ENCODE peak calls at places on chromosome 4, in nine cellular contexts. N, X, Q, G, A, S, M, Z and B are unnamed samples.

GRCh38 chr4:113968473-113968872 is 11.0 kb downstream of the ARSJ start:
- DNase-seq in N (no peak), X (no peak), Q (no peak), G (no peak), A (no peak), S (no peak), M (no peak), Z (no peak), B (no peak)

GRCh38 chr4:160745126-160745525 is 1418.7 kb downstream of the FSTL5 start:
- DNase-seq in N (no peak), X (no peak), Q (no peak), G (no peak), A (no peak), S (no peak), M (no peak), Z (no peak), B (no peak)

GRCh38 chr4:73619351-73619750 is 885 bp downstream of the RASSF6 start:
- DNase-seq in N (no peak), X (no peak), Q (no peak), G (no peak), A (no peak), S (no peak), M (no peak), Z (peak), B (no peak)

GRCh38 chr4:20252656-20253271 is 1.1 kb downstream of the SLIT2 start:
- DNase-seq in N (peak), X (peak), Q (peak), G (peak), A (no peak), S (peak), M (no peak), Z (no peak), B (no peak)

GRCh38 chr4:306551-306961 is 1.3 kb upstream of the ZNF732 start:
- DNase-seq in N (no peak), X (no peak), Q (no peak), G (no peak), A (no peak), S (no peak), M (no peak), Z (peak), B (no peak)

GRCh38 chr4:139889194-139889762 is 223.7 kb downstream of the MGST2 start:
- DNase-seq in N (no peak), X (no peak), Q (no peak), G (no peak), A (no peak), S (no peak), M (no peak), Z (no peak), B (no peak)

GRCh38 chr4:156875697-156876096 is 95.9 kb downstream of the PDGFC start:
- DNase-seq in N (no peak), X (no peak), Q (no peak), G (no peak), A (no peak), S (no peak), M (no peak), Z (no peak), B (no peak)

GRCh38 chr4:83074086-83074704 is 39.2 kb downstream of the COPS4 start:
- DNase-seq in N (no peak), X (no peak), Q (no peak), G (no peak), A (peak), S (no peak), M (no peak), Z (peak), B (no peak)

GRCh38 chr4:11428701-11429571 is at the start of gene HS3ST1:
- DNase-seq in N (peak), X (peak), Q (peak), G (peak), A (peak), S (peak), M (no peak), Z (no peak), B (peak)

GRCh38 chr4:184487503-184487902 is 13.2 kb upstream of the IRF2 start:
- DNase-seq in N (no peak), X (no peak), Q (no peak), G (no peak), A (peak), S (no peak), M (no peak), Z (no peak), B (no peak)

GRCh38 chr4:14916554-14917304 is 85.6 kb upstream of the CPEB2 start:
- DNase-seq in N (no peak), X (no peak), Q (no peak), G (no peak), A (no peak), S (no peak), M (no peak), Z (no peak), B (no peak)

GRCh38 chr4:176561368-176561767 is 231.4 kb downstream of the VEGFC start:
- DNase-seq in N (no peak), X (no peak), Q (no peak), G (no peak), A (no peak), S (no peak), M (no peak), Z (no peak), B (no peak)

GRCh38 chr4:84432713-84433112 is 66.4 kb downstream of the NKX6-1 start:
- DNase-seq in N (no peak), X (no peak), Q (no peak), G (no peak), A (no peak), S (no peak), M (no peak), Z (no peak), B (no peak)

GRCh38 chr4:30790998-30791397 is 70.8 kb downstream of the PCDH7 start:
- DNase-seq in N (no peak), X (no peak), Q (no peak), G (no peak), A (no peak), S (no peak), M (no peak), Z (no peak), B (no peak)

GRCh38 chr4:187480146-187481145 is 515.1 kb upstream of the ZFP42 start:
- DNase-seq in N (no peak), X (no peak), Q (no peak), G (no peak), A (peak), S (no peak), M (no peak), Z (no peak), B (no peak)

GRCh38 chr4:150648123-150648522 is 66.2 kb downstream of the MAB21L2 start:
- DNase-seq in N (no peak), X (no peak), Q (no peak), G (no peak), A (no peak), S (no peak), M (no peak), Z (no peak), B (no peak)

GRCh38 chr4:74632634-74633033 is 161.7 kb downstream of the BTC start:
- DNase-seq in N (no peak), X (no peak), Q (no peak), G (no peak), A (peak), S (no peak), M (no peak), Z (no peak), B (no peak)

GRCh38 chr4:53804719-53805118 is 213.4 kb upstream of the LNX1 start:
- DNase-seq in N (peak), X (peak), Q (peak), G (no peak), A (peak), S (no peak), M (no peak), Z (peak), B (no peak)

GRCh38 chr4:55754754-55755350 is 64.7 kb upstream of the EXOC1L start:
- DNase-seq in N (no peak), X (no peak), Q (no peak), G (no peak), A (no peak), S (no peak), M (no peak), Z (no peak), B (no peak)

GRCh38 chr4:91198951-91199350 is 1071.8 kb downstream of the CCSER1 start:
- DNase-seq in N (no peak), X (no peak), Q (no peak), G (no peak), A (no peak), S (no peak), M (no peak), Z (no peak), B (no peak)

GRCh38 chr4:120005091-120005490 is 61.6 kb downstream of the MAD2L1 start:
- DNase-seq in N (no peak), X (no peak), Q (no peak), G (no peak), A (no peak), S (no peak), M (no peak), Z (no peak), B (no peak)

GRCh38 chr4:62410371-62411003 is 1210.4 kb downstream of the ADGRL3 start:
- DNase-seq in N (no peak), X (no peak), Q (no peak), G (no peak), A (no peak), S (no peak), M (no peak), Z (no peak), B (no peak)

GRCh38 chr4:17599826-17600225 is 14.6 kb upstream of the MED28 start:
- DNase-seq in N (no peak), X (no peak), Q (no peak), G (no peak), A (no peak), S (no peak), M (no peak), Z (no peak), B (no peak)

GRCh38 chr4:801436-802124 is 24.3 kb downstream of the CPLX1 start:
- DNase-seq in N (no peak), X (no peak), Q (no peak), G (no peak), A (no peak), S (no peak), M (no peak), Z (no peak), B (no peak)

GRCh38 chr4:114005569-114006442 is 26.4 kb upstream of the ARSJ start:
- DNase-seq in N (no peak), X (no peak), Q (no peak), G (no peak), A (no peak), S (no peak), M (no peak), Z (no peak), B (no peak)

GRCh38 chr4:94468093-94468492 is 16.4 kb downstream of the PDLIM5 start:
- DNase-seq in N (no peak), X (no peak), Q (no peak), G (no peak), A (no peak), S (no peak), M (no peak), Z (no peak), B (no peak)

GRCh38 chr4:77818077-77818666 is 996 bp downstream of the CNOT6L start:
- DNase-seq in N (peak), X (peak), Q (peak), G (peak), A (peak), S (peak), M (no peak), Z (peak), B (peak)

GRCh38 chr4:186104114-186104894 is at the start of gene FAM149A:
- DNase-seq in N (peak), X (peak), Q (peak), G (no peak), A (peak), S (no peak), M (no peak), Z (no peak), B (no peak)

GRCh38 chr4:177118596-177118995 is 191.1 kb upstream of the NEIL3 start:
- DNase-seq in N (no peak), X (no peak), Q (peak), G (no peak), A (no peak), S (no peak), M (no peak), Z (no peak), B (peak)

GRCh38 chr4:55386073-55386472 is 9.7 kb upstream of the TMEM165 start:
- DNase-seq in N (no peak), X (no peak), Q (no peak), G (no peak), A (no peak), S (no peak), M (no peak), Z (peak), B (no peak)

GRCh38 chr4:39825741-39826231 is 127.8 kb downstream of the UBE2K start:
- DNase-seq in N (no peak), X (no peak), Q (no peak), G (no peak), A (no peak), S (no peak), M (no peak), Z (no peak), B (no peak)

GRCh38 chr4:86449746-86450145 is 89.9 kb upstream of the MAPK10 start:
- DNase-seq in N (no peak), X (no peak), Q (no peak), G (no peak), A (no peak), S (no peak), M (no peak), Z (no peak), B (no peak)

GRCh38 chr4:170080496-170080895 is 9.3 kb downstream of the AADAT start:
- DNase-seq in N (no peak), X (no peak), Q (no peak), G (no peak), A (peak), S (no peak), M (no peak), Z (no peak), B (no peak)

GRCh38 chr4:14022428-14022827 is 394.9 kb upstream of the BOD1L1 start:
- DNase-seq in N (no peak), X (no peak), Q (no peak), G (no peak), A (no peak), S (no peak), M (no peak), Z (no peak), B (no peak)

GRCh38 chr4:59597536-59598232 is 1602.4 kb upstream of the ADGRL3 start:
- DNase-seq in N (no peak), X (no peak), Q (no peak), G (no peak), A (no peak), S (no peak), M (no peak), Z (no peak), B (peak)

GRCh38 chr4:182593864-182594263 is 323.3 kb downstream of the DCTD start:
- DNase-seq in N (no peak), X (no peak), Q (no peak), G (no peak), A (no peak), S (no peak), M (no peak), Z (no peak), B (no peak)
- TF ChIP-seq CTCF in N (no peak), X (no peak), Q (no peak), G (no peak), A (no peak), S (no peak), M (no peak), Z (no peak), B (no peak)

DNA sequence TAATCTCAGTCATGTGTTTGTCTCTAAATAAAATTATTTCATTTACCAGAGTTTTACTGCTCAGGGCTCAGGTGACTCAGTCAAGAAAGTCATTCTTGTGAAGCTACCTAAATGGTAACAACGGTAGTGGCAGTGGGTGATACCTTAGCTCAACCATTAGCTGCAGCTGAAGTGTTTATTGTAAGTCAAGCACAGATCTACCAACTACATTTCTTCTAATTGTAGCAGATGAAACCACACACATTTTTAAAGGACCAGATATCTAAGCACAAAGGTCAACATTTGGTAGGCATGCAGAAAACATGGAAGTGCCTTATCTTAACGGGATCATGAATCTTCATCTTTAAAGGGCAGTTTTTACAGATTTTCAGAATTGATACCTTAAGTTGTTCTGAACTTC is 79.1 kb downstream of the FAT4 start:
- DNase-seq in N (no peak), X (no peak), Q (no peak), G (no peak), A (no peak), S (no peak), M (no peak), Z (no peak), B (no peak)
- H3K27ac ChIP-seq in N (no peak), X (no peak), Q (no peak), G (no peak), A (no peak), S (no peak), M (no peak), Z (no peak), B (no peak)

GRCh38 chr4:41990383-41991111 is at the start of gene SLC30A9:
- DNase-seq in N (peak), X (peak), Q (peak), G (peak), A (peak), S (peak), M (peak), Z (peak), B (peak)
- TF ChIP-seq CTCF in N (peak), X (peak), Q (peak), G (no peak), A (no peak), S (peak), M (peak), Z (no peak), B (peak)

GRCh38 chr4:52010976-52011375 is 9.2 kb downstream of the LRRC66 start:
- DNase-seq in N (no peak), X (no peak), Q (no peak), G (no peak), A (no peak), S (no peak), M (no peak), Z (no peak), B (no peak)
- H3K27ac ChIP-seq in N (no peak), X (no peak), Q (no peak), G (no peak), A (no peak), S (no peak), M (no peak), Z (no peak), B (no peak)

GRCh38 chr4:34318773-34319172 is 1925.5 kb downstream of the ARAP2 start:
- DNase-seq in N (no peak), X (no peak), Q (no peak), G (no peak), A (no peak), S (no peak), M (no peak), Z (no peak), B (no peak)

GRCh38 chr4:34328939-34329338 is 1915.4 kb downstream of the ARAP2 start:
- DNase-seq in N (no peak), X (no peak), Q (no peak), G (no peak), A (no peak), S (no peak), M (no peak), Z (no peak), B (no peak)

GRCh38 chr4:34323549-34324325 is 1920.6 kb downstream of the ARAP2 start:
- DNase-seq in N (no peak), X (no peak), Q (no peak), G (no peak), A (no peak), S (no peak), M (no peak), Z (no peak), B (no peak)
- TF ChIP-seq CTCF in N (no peak), X (no peak), Q (no peak), G (no peak), A (no peak), S (no peak), M (no peak), Z (no peak), B (no peak)

GRCh38 chr4:168522829-168523228 is 26.0 kb downstream of the PALLD start:
- DNase-seq in N (no peak), X (no peak), Q (no peak), G (no peak), A (no peak), S (no peak), M (no peak), Z (no peak), B (no peak)

GRCh38 chr4:168524006-168524405 is 27.2 kb downstream of the PALLD start:
- DNase-seq in N (no peak), X (no peak), Q (no peak), G (no peak), A (no peak), S (no peak), M (no peak), Z (no peak), B (no peak)

GRCh38 chr4:168527560-168527959 is 30.7 kb downstream of the PALLD start:
- DNase-seq in N (no peak), X (no peak), Q (no peak), G (no peak), A (no peak), S (no peak), M (no peak), Z (no peak), B (no peak)

GRCh38 chr4:168522371-168522770 is 25.5 kb downstream of the PALLD start:
- DNase-seq in N (no peak), X (no peak), Q (no peak), G (no peak), A (no peak), S (no peak), M (no peak), Z (no peak), B (no peak)

DNA sequence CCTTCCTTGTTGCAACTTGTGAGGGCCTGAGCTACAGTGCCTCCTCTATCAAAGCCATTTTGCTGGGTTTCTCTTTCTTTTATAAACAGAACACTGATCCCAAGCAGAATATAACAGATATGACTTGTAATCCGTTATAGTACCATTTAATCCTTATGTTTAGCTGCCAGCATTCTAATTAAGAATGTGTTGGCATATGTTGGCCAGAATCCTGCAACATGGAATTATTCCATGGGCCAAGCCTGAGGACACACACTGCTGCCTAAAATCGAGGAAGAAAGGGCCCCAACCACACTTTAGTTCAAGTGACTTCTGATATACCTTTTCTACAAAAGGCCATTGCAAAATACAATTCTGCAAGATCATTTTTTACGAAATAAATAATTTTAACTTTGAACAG is 28.0 kb downstream of the PALLD start:
- DNase-seq in N (no peak), X (no peak), Q (no peak), G (no peak), A (no peak), S (no peak), M (no peak), Z (no peak), B (no peak)
- H3K27ac ChIP-seq in N (no peak), X (no peak), Q (peak), G (no peak), A (no peak), S (no peak), M (no peak), Z (no peak), B (no peak)

GRCh38 chr4:148021706-148022105 is 289.8 kb downstream of the ARHGAP10 start:
- DNase-seq in N (no peak), X (no peak), Q (no peak), G (no peak), A (no peak), S (no peak), M (no peak), Z (no peak), B (no peak)
- TF ChIP-seq CTCF in N (no peak), X (no peak), Q (peak), G (no peak), A (no peak), S (no peak), M (no peak), Z (peak), B (no peak)

DNA sequence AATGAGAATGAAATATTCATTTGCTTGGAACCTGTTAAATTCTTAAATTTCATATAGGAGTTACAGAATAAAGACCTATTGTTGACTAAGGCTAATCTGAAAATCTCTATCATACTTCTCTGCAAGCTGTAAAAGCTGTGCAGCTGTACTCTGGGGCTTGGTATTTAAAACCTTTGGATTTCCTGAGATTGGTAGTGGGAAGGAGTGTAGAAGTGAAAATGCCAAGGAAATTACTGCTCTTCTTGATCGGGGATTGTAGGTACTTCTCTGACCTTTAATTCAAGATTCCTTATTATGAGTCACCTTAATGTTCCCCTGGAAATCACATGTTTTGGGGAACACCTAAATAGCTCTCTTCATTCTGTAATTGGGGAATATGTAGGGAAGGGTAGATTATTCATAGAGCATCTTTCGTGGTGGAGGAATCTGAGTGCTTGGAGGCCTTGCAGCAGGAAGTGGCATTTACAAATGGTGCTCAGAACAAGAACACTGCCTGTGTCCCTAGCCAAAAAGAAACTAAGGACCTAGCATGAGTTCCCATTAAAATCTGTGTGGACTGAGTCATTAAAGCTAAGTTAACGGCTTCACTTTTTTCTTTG is 137.7 kb downstream of the UCHL1 start:
- DNase-seq in N (no peak), X (no peak), Q (no peak), G (no peak), A (no peak), S (no peak), M (no peak), Z (no peak), B (no peak)
- H3K27ac ChIP-seq in N (no peak), X (no peak), Q (peak), G (no peak), A (no peak), S (no peak), M (no peak), Z (no peak), B (peak)